ENCODE peak calls at places on chromosomes 13 and 19, in five cellular contexts. J is mesendoderm, E is H9, U is trophoblast cell, T is H1. G is an unnamed sample.

GRCh38 chr19:8366961-8367326 is 3.0 kb downstream of the ANGPTL4 start:
- DNase-seq in J (no peak), E (no peak), U (no peak), T (no peak), G (no peak)

GRCh38 chr19:2381151-2381822 is 21.2 kb downstream of the TMPRSS9 start:
- DNase-seq in J (no peak), E (no peak), U (no peak), T (no peak), G (peak; percentile 21)

GRCh38 chr19:17097593-17098126 is 22.1 kb downstream of the MYO9B start:
- DNase-seq in J (peak; percentile 68), E (no peak), U (peak; percentile 67), T (no peak), G (no peak)

GRCh38 chr13:92716749-92717148 is 509.9 kb upstream of the GPC6 start:
- DNase-seq in J (peak; percentile 11), E (no peak), U (no peak), T (no peak), G (no peak)

GRCh38 chr13:67023088-67023893 is 206.8 kb downstream of the PCDH9 start:
- DNase-seq in J (peak; percentile 61), E (peak; percentile 25), U (no peak), T (no peak), G (peak; percentile 11)

GRCh38 chr13:75432045-75432444 is 49.9 kb downstream of the TBC1D4 start:
- DNase-seq in J (peak; percentile 53), E (no peak), U (no peak), T (no peak), G (no peak)

GRCh38 chr19:22609630-22610029 is 24.5 kb upstream of the ZNF492 start:
- DNase-seq in J (no peak), E (no peak), U (no peak), T (no peak), G (no peak)

GRCh38 chr13:44317752-44318550 is 55.7 kb upstream of the SERP2 start:
- DNase-seq in J (no peak), E (no peak), U (no peak), T (no peak), G (no peak)

GRCh38 chr19:13043285-13043684 is 48.0 kb downstream of the NFIX start:
- DNase-seq in J (no peak), E (no peak), U (no peak), T (no peak), G (no peak)
- H3K79me1 ChIP-seq in J (no peaks in the 10 kb centered on the region), E (no peaks in the 10 kb centered on the region), U (no peaks in the 10 kb centered on the region), T (no peaks in the 10 kb centered on the region), G (no peaks in the 10 kb centered on the region)

GRCh38 chr19:7251502-7251901 is 42.7 kb downstream of the INSR start:
- DNase-seq in J (no peak), E (no peak), U (no peak), T (no peak), G (no peak)
- H3K27ac ChIP-seq in J (no peak overlapping the region), E (no peak overlapping the region), U (no peak overlapping the region), T (no peak overlapping the region), G (no peak overlapping the region)

GRCh38 chr19:57351867-57352266 is 796 bp downstream of the ZNF304 start:
- DNase-seq in J (peak; percentile 14), E (no peak), U (no peak), T (no peak), G (no peak)

GRCh38 chr19:57359300-57359699 is 4.1 kb upstream of the TRAPPC2B start:
- DNase-seq in J (no peak), E (no peak), U (no peak), T (no peak), G (no peak)

GRCh38 chr19:57350877-57351805 is at the start of gene ZNF304:
- DNase-seq in J (peak; percentile 98), E (peak; percentile 97), U (peak; percentile 86), T (peak; percentile 86), G (peak; percentile 90)

GRCh38 chr19:57357406-57357805 is 5.9 kb upstream of the TRAPPC2B start:
- DNase-seq in J (no peak), E (no peak), U (no peak), T (no peak), G (no peak)

GRCh38 chr19:57355916-57356315 is 4.8 kb downstream of the ZNF304 start:
- DNase-seq in J (no peak), E (no peak), U (no peak), T (no peak), G (no peak)
- H3K79me1 ChIP-seq in J (peaks cover 24% of the 10 kb centered on the region), E (peaks cover 3% of the 10 kb centered on the region), U (peaks cover 3% of the 10 kb centered on the region), T (peaks cover 14% of the 10 kb centered on the region), G (peaks cover 7% of the 10 kb centered on the region)

GRCh38 chr19:55339225-55340143 is at the start of gene KMT5C:
- DNase-seq in J (peak; percentile 100), E (peak; percentile 100), U (peak; percentile 100), T (peak; percentile 100), G (peak; percentile 100)
- H3K27ac ChIP-seq in J (peak within 1 kb of the TSS; percentile 70), E (peak within 1 kb of the TSS; percentile 74), U (peak within 1 kb of the TSS; percentile 98), T (peak within 1 kb of the TSS; percentile 99), G (peak within 1 kb of the TSS; percentile 97)

DNA sequence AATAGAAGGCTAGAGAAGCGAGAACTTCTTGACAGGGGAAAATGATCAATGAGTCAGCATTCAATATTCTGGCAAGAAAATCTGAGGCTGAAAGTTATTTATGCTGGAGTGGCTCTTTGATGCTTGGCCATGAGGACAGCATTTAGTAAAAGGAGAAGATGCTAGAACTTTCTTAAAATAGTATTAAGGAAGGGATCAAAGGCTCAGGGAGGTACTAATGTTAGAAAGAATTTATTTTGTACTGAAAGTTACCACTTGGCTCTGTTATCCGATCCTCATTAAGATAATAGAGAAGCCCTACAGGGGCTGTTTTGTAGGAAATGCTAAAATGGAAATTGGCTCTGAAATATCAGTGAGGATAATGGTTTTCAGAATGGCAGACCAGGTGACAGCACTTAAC is 1774.6 kb upstream of the PCDH20 start:
- DNase-seq in J (no peak), E (no peak), U (no peak), T (no peak), G (no peak)
- H3K79me1 ChIP-seq in J (no peaks in the 10 kb centered on the region), E (no peaks in the 10 kb centered on the region), U (peaks cover 2% of the 10 kb centered on the region), T (no peaks in the 10 kb centered on the region), G (no peaks in the 10 kb centered on the region)

GRCh38 chr13:30861836-30862467 is 44.1 kb upstream of the MEDAG start:
- DNase-seq in J (no peak), E (no peak), U (no peak), T (no peak), G (no peak)

GRCh38 chr13:30863796-30864195 is 42.3 kb upstream of the MEDAG start:
- DNase-seq in J (peak; percentile 39), E (peak; percentile 45), U (no peak), T (no peak), G (no peak)

GRCh38 chr13:30862707-30863106 is 43.4 kb upstream of the MEDAG start:
- DNase-seq in J (peak; percentile 42), E (no peak), U (no peak), T (no peak), G (no peak)

GRCh38 chr13:30864352-30865130 is 41.5 kb upstream of the MEDAG start:
- DNase-seq in J (peak; percentile 78), E (no peak), U (no peak), T (no peak), G (no peak)

DNA sequence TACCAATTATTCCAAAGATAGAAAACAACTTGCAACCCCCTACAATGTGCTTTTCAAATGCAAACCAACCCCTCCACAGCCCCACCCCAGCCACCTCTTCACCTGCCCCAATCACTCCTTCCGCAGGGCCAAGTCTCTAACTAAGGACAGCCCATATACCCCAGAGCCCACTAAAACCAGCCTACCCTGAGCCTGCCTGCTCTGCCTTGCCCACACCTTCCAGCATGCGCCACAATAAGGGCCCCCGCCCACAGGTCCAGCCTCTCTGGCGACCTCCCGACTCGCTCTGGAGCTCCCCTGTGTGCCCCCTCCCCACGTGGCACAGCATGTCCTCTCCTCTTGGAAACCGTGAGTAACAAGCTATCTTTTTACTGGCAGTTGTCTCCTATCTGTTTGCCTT is 42.8 kb upstream of the MEDAG start:
- DNase-seq in J (peak; percentile 53), E (peak; percentile 91), U (no peak), T (no peak), G (no peak)
- H3K27ac ChIP-seq in J (no peak overlapping the region), E (peak overlapping the region; percentile 84), U (peak overlapping the region; percentile 51), T (peak overlapping the region; percentile 16), G (no peak overlapping the region)